ENCODE peak calls at places on chromosomes 13 and 19, in five cellular contexts. One of them, this sample, is unnamed.

GRCh38 chr13:23583491-23583890 is 13.3 kb downstream of the TNFRSF19 start:
- DNase-seq in esophagus muscularis mucosa: no peak
- DNase-seq in epithelial cell of proximal tubule: no peak
- DNase-seq in astrocyte of the spinal cord: no peak
- DNase-seq in lower lobe of right lung: no peak
- DNase-seq in this sample: no peak

GRCh38 chr13:25796474-25796873 is 255.3 kb downstream of the SHISA2 start:
- DNase-seq in esophagus muscularis mucosa: no peak
- DNase-seq in epithelial cell of proximal tubule: no peak
- DNase-seq in astrocyte of the spinal cord: peak
- DNase-seq in lower lobe of right lung: no peak
- DNase-seq in this sample: no peak

GRCh38 chr13:113150545-113151365 is 7.7 kb upstream of the PROZ start:
- DNase-seq in esophagus muscularis mucosa: no peak
- DNase-seq in epithelial cell of proximal tubule: no peak
- DNase-seq in astrocyte of the spinal cord: no peak
- DNase-seq in lower lobe of right lung: no peak
- DNase-seq in this sample: no peak

GRCh38 chr19:38183227-38183914 is 40.7 kb downstream of the DPF1 start:
- DNase-seq in esophagus muscularis mucosa: no peak
- DNase-seq in epithelial cell of proximal tubule: no peak
- DNase-seq in astrocyte of the spinal cord: no peak
- DNase-seq in lower lobe of right lung: no peak
- DNase-seq in this sample: peak

GRCh38 chr19:16582486-16583261 is 10.5 kb upstream of the SLC35E1 start:
- DNase-seq in esophagus muscularis mucosa: no peak
- DNase-seq in epithelial cell of proximal tubule: no peak
- DNase-seq in astrocyte of the spinal cord: no peak
- DNase-seq in lower lobe of right lung: no peak
- DNase-seq in this sample: no peak

GRCh38 chr13:106573855-106574254 is 5.9 kb upstream of the ARGLU1 start:
- DNase-seq in esophagus muscularis mucosa: no peak
- DNase-seq in epithelial cell of proximal tubule: no peak
- DNase-seq in astrocyte of the spinal cord: peak
- DNase-seq in lower lobe of right lung: peak
- DNase-seq in this sample: peak

GRCh38 chr13:20227730-20228129 is 4.4 kb downstream of the GJB6 start:
- DNase-seq in esophagus muscularis mucosa: peak
- DNase-seq in epithelial cell of proximal tubule: no peak
- DNase-seq in astrocyte of the spinal cord: no peak
- DNase-seq in lower lobe of right lung: no peak
- DNase-seq in this sample: no peak

GRCh38 chr13:110442946-110443632 is 118.4 kb downstream of the RAB20 start:
- DNase-seq in esophagus muscularis mucosa: no peak
- DNase-seq in epithelial cell of proximal tubule: no peak
- DNase-seq in astrocyte of the spinal cord: peak
- DNase-seq in lower lobe of right lung: no peak
- DNase-seq in this sample: peak

GRCh38 chr13:72990883-72991282 is 67.9 kb upstream of the KLF5 start:
- DNase-seq in esophagus muscularis mucosa: no peak
- DNase-seq in epithelial cell of proximal tubule: no peak
- DNase-seq in astrocyte of the spinal cord: no peak
- DNase-seq in lower lobe of right lung: no peak
- DNase-seq in this sample: no peak

GRCh38 chr13:101116826-101117225 is 299.5 kb downstream of the NALCN start:
- DNase-seq in esophagus muscularis mucosa: no peak
- DNase-seq in epithelial cell of proximal tubule: no peak
- DNase-seq in astrocyte of the spinal cord: no peak
- DNase-seq in lower lobe of right lung: no peak
- DNase-seq in this sample: no peak

GRCh38 chr13:41137241-41137640 is 4.6 kb upstream of the KBTBD6 start:
- DNase-seq in esophagus muscularis mucosa: no peak
- DNase-seq in epithelial cell of proximal tubule: no peak
- DNase-seq in astrocyte of the spinal cord: no peak
- DNase-seq in lower lobe of right lung: no peak
- DNase-seq in this sample: no peak

GRCh38 chr13:49062297-49062896 is 86.7 kb downstream of the FNDC3A start:
- DNase-seq in esophagus muscularis mucosa: no peak
- DNase-seq in epithelial cell of proximal tubule: no peak
- DNase-seq in astrocyte of the spinal cord: no peak
- DNase-seq in lower lobe of right lung: no peak
- DNase-seq in this sample: peak

GRCh38 chr13:56907766-56908165 is 233.0 kb upstream of the PRR20A start:
- DNase-seq in esophagus muscularis mucosa: no peak
- DNase-seq in epithelial cell of proximal tubule: no peak
- DNase-seq in astrocyte of the spinal cord: no peak
- DNase-seq in lower lobe of right lung: no peak
- DNase-seq in this sample: no peak

GRCh38 chr19:3771033-3771905 is 759 bp downstream of the RAX2 start:
- DNase-seq in esophagus muscularis mucosa: no peak
- DNase-seq in epithelial cell of proximal tubule: no peak
- DNase-seq in astrocyte of the spinal cord: no peak
- DNase-seq in lower lobe of right lung: no peak
- DNase-seq in this sample: no peak

GRCh38 chr19:19634516-19635312 is 6.7 kb upstream of the LPAR2 start:
- DNase-seq in esophagus muscularis mucosa: no peak
- DNase-seq in epithelial cell of proximal tubule: no peak
- DNase-seq in astrocyte of the spinal cord: no peak
- DNase-seq in lower lobe of right lung: no peak
- DNase-seq in this sample: no peak

GRCh38 chr19:56765107-56765506 is 75.4 kb downstream of the PEG3 start:
- DNase-seq in esophagus muscularis mucosa: no peak
- DNase-seq in epithelial cell of proximal tubule: no peak
- DNase-seq in astrocyte of the spinal cord: no peak
- DNase-seq in lower lobe of right lung: peak
- DNase-seq in this sample: no peak
- H3K4me3 ChIP-seq in esophagus muscularis mucosa: peak
- H3K4me3 ChIP-seq in epithelial cell of proximal tubule: peak
- H3K4me3 ChIP-seq in astrocyte of the spinal cord: no peak
- H3K4me3 ChIP-seq in lower lobe of right lung: peak
- H3K4me3 ChIP-seq in this sample: no peak

DNA sequence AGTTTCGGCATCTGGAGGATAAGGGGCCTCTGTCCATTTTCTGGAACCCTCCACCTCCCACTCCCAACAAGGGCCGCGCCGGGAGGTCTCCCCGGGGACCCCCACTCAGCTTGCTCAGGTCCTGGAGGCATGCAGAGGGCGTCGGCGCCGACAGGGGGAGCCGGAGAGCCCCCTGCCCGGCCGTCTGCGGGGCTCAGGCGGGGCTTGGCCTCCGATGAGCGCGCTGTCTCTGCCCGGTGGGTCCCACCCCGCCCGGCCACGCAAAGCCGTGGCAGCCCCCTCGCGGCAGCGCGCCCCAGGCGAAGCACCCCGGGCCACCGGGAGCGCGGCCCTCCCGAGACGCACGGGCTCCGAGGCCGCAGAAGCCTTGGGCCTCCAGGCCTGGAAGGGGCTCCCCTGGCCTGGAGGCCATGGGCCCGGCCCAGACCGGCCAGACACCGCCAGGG is 149.7 kb upstream of the ZNF536 start:
- DNase-seq in esophagus muscularis mucosa: no peak
- DNase-seq in epithelial cell of proximal tubule: no peak
- DNase-seq in astrocyte of the spinal cord: no peak
- DNase-seq in lower lobe of right lung: no peak
- DNase-seq in this sample: no peak
- TF ChIP-seq CTCF in esophagus muscularis mucosa: peak
- TF ChIP-seq CTCF in epithelial cell of proximal tubule: peak
- TF ChIP-seq CTCF in astrocyte of the spinal cord: peak
- TF ChIP-seq CTCF in lower lobe of right lung: peak
- TF ChIP-seq CTCF in this sample: peak

GRCh38 chr19:41412953-41413352 is 14.2 kb downstream of the B3GNT8 start:
- DNase-seq in esophagus muscularis mucosa: no peak
- DNase-seq in epithelial cell of proximal tubule: no peak
- DNase-seq in astrocyte of the spinal cord: no peak
- DNase-seq in lower lobe of right lung: no peak
- DNase-seq in this sample: no peak
- H3K4me3 ChIP-seq in esophagus muscularis mucosa: no peak
- H3K4me3 ChIP-seq in epithelial cell of proximal tubule: no peak
- H3K4me3 ChIP-seq in astrocyte of the spinal cord: no peak
- H3K4me3 ChIP-seq in lower lobe of right lung: no peak
- H3K4me3 ChIP-seq in this sample: no peak

GRCh38 chr13:62122434-62122833 is 706.8 kb upstream of the PCDH20 start:
- DNase-seq in esophagus muscularis mucosa: no peak
- DNase-seq in epithelial cell of proximal tubule: no peak
- DNase-seq in astrocyte of the spinal cord: no peak
- DNase-seq in lower lobe of right lung: no peak
- DNase-seq in this sample: no peak

GRCh38 chr13:62125451-62125850 is 709.8 kb upstream of the PCDH20 start:
- DNase-seq in esophagus muscularis mucosa: no peak
- DNase-seq in epithelial cell of proximal tubule: no peak
- DNase-seq in astrocyte of the spinal cord: no peak
- DNase-seq in lower lobe of right lung: no peak
- DNase-seq in this sample: no peak

GRCh38 chr13:62123409-62123808 is 707.8 kb upstream of the PCDH20 start:
- DNase-seq in esophagus muscularis mucosa: no peak
- DNase-seq in epithelial cell of proximal tubule: no peak
- DNase-seq in astrocyte of the spinal cord: no peak
- DNase-seq in lower lobe of right lung: no peak
- DNase-seq in this sample: no peak

GRCh38 chr13:62119739-62120700 is 704.4 kb upstream of the PCDH20 start:
- DNase-seq in esophagus muscularis mucosa: no peak
- DNase-seq in epithelial cell of proximal tubule: no peak
- DNase-seq in astrocyte of the spinal cord: peak
- DNase-seq in lower lobe of right lung: no peak
- DNase-seq in this sample: peak
- TF ChIP-seq CTCF in esophagus muscularis mucosa: peak
- TF ChIP-seq CTCF in epithelial cell of proximal tubule: no peak
- TF ChIP-seq CTCF in astrocyte of the spinal cord: peak
- TF ChIP-seq CTCF in lower lobe of right lung: peak
- TF ChIP-seq CTCF in this sample: no peak

DNA sequence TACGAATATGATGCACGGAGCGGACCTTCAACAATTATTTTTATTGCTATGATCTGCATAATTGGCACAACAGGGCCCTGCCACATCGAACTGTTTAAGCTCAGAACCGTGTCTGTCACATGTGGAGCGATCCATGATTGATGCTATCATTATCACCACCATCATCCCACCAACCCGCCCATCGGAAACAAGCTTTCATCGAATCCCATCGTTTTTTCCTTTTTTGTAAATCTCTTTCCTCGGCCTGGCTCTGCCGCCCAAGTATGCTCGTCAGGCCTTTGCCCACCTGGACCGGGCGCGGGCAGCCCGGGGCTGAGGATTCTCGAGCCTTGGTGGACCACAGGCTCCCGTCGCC is 533 bp upstream of the DCAF15 start:
- DNase-seq in esophagus muscularis mucosa: no peak
- DNase-seq in epithelial cell of proximal tubule: no peak
- DNase-seq in astrocyte of the spinal cord: no peak
- DNase-seq in lower lobe of right lung: no peak
- DNase-seq in this sample: no peak
- H3K4me3 ChIP-seq in esophagus muscularis mucosa: peak
- H3K4me3 ChIP-seq in epithelial cell of proximal tubule: peak
- H3K4me3 ChIP-seq in astrocyte of the spinal cord: peak
- H3K4me3 ChIP-seq in lower lobe of right lung: peak
- H3K4me3 ChIP-seq in this sample: peak

DNA sequence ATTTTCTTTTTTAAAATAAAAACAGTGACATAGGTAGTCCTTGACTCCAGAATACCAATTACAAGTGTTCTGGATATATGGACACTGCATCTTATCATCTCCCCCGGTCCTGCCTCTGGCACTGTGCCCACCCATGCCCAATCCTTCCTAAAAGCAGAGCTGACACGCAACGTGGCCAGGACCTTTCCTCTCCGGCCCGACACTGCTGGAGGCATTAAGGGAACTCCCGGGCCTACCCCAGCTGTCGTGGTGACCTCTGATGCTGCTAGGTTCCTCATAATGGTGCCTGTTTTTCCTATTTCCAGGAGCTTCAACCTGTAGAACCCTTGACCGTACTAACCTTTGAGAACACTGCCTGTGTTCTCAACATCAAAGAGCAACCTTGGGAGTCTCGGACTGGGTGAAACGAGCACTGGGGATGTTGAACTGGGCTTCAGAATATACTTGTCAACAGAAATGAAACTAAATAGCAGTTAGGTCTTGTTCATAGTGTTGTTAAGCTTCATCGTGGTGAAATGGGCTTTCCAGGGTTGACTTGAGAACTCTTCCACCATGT is 13.9 kb upstream of the RNF113B start:
- DNase-seq in esophagus muscularis mucosa: no peak
- DNase-seq in epithelial cell of proximal tubule: no peak
- DNase-seq in astrocyte of the spinal cord: no peak
- DNase-seq in lower lobe of right lung: no peak
- DNase-seq in this sample: no peak
- TF ChIP-seq CTCF in esophagus muscularis mucosa: no peak
- TF ChIP-seq CTCF in epithelial cell of proximal tubule: no peak
- TF ChIP-seq CTCF in astrocyte of the spinal cord: no peak
- TF ChIP-seq CTCF in lower lobe of right lung: no peak
- TF ChIP-seq CTCF in this sample: no peak

This sample was measured in fibroblast of the aortic adventitia.